ENCODE peak calls at places on chromosomes 2 and 18, in seven cellular contexts. J is heart left ventricle, G is A549, P is esophagus squamous epithelium, E is pancreas, Z is caudate nucleus, N is substantia nigra. U is an unnamed sample.

GRCh38 chr2:200455958-200456421 is 53.9 kb downstream of the KCTD18 start:
- DNase-seq in G (no peak), P (no peak), Z (no peak), E (no peak), J (no peak), N (no peak), U (no peak)

GRCh38 chr2:174334781-174335604 is at the start of gene SP9:
- DNase-seq in J (no peak), G (peak; percentile 91), N (no peak), P (no peak), Z (no peak), E (no peak), U (peak; percentile 97)

GRCh38 chr2:10057231-10058107 is 14.1 kb downstream of the KLF11 start:
- DNase-seq in G (no peak), E (no peak), J (peak; percentile 79), P (no peak), N (no peak), Z (no peak), U (peak; percentile 95)

GRCh38 chr2:130756041-130756720 is 841 bp downstream of the AMER3 start:
- DNase-seq in P (no peak), G (peak; percentile 23), E (peak; percentile 35), J (no peak), Z (no peak), N (no peak), U (peak; percentile 75)

GRCh38 chr18:1663879-1664705 is 759.4 kb downstream of the ADCYAP1 start:
- DNase-seq in G (peak; percentile 0), Z (no peak), P (no peak), E (peak; percentile 32), N (no peak), J (peak; percentile 37), U (peak; percentile 89)

GRCh38 chr2:134413430-134413829 is 159.6 kb downstream of the MGAT5 start:
- DNase-seq in P (no peak), N (no peak), G (no peak), Z (no peak), E (no peak), J (no peak), U (no peak)

GRCh38 chr2:144513388-144514100 is 6.4 kb downstream of the ZEB2 start:
- DNase-seq in G (no peak), P (no peak), J (no peak), E (no peak), Z (peak; percentile 52), N (peak; percentile 58), U (peak; percentile 68)

GRCh38 chr2:16066261-16067036 is 126.1 kb downstream of the MYCN start:
- DNase-seq in P (no peak), J (no peak), E (no peak), G (no peak), N (no peak), Z (no peak), U (no peak)

GRCh38 chr2:63023444-63023843 is 27.2 kb upstream of the OTX1 start:
- DNase-seq in E (no peak), J (no peak), N (no peak), G (peak; percentile 37), P (no peak), Z (no peak), U (peak; percentile 83)

GRCh38 chr2:233248999-233249398 is 2.5 kb upstream of the ATG16L1 start:
- DNase-seq in E (no peak), Z (no peak), N (no peak), G (no peak), J (no peak), P (no peak), U (no peak)
- H3K27ac ChIP-seq in E (no peak overlapping the region), Z (no peak overlapping the region), N (no peak overlapping the region), G (peak overlapping the region; percentile 45), J (no peak overlapping the region), P (no peak overlapping the region), U (no peak overlapping the region)

GRCh38 chr2:20144196-20144595 is 80.7 kb downstream of the SDC1 start:
- DNase-seq in E (no peak), G (no peak), J (no peak), N (no peak), Z (no peak), P (no peak), U (no peak)
- H3K27ac ChIP-seq in E (no peak overlapping the region), G (peak overlapping the region; percentile 36), J (no peak overlapping the region), N (no peak overlapping the region), Z (no peak overlapping the region), P (peak overlapping the region; percentile 88), U (no peak overlapping the region)

GRCh38 chr2:100906131-100906530 is 86.2 kb downstream of the NPAS2 start:
- DNase-seq in N (no peak), P (no peak), Z (no peak), E (no peak), J (no peak), G (no peak), U (no peak)

GRCh38 chr2:100905132-100905805 is 85.3 kb downstream of the NPAS2 start:
- DNase-seq in J (no peak), Z (no peak), G (no peak), P (no peak), N (no peak), E (no peak), U (no peak)

GRCh38 chr2:100903534-100904258 is 83.8 kb downstream of the NPAS2 start:
- DNase-seq in P (no peak), Z (no peak), N (no peak), E (no peak), G (peak; percentile 55), J (no peak), U (peak; percentile 28)

GRCh38 chr2:100900156-100900795 is 80.3 kb downstream of the NPAS2 start:
- DNase-seq in P (no peak), N (no peak), E (no peak), Z (no peak), J (no peak), G (no peak), U (no peak)

GRCh38 chr2:100902833-100903405 is 83.0 kb downstream of the NPAS2 start:
- DNase-seq in E (no peak), Z (no peak), G (peak; percentile 94), J (peak; percentile 45), N (no peak), P (no peak), U (no peak)
- H3K27ac ChIP-seq in E (no peak overlapping the region), Z (no peak overlapping the region), G (peak overlapping the region; percentile 97), J (no peak overlapping the region), N (no peak overlapping the region), P (peak overlapping the region; percentile 37), U (no peak overlapping the region)

DNA sequence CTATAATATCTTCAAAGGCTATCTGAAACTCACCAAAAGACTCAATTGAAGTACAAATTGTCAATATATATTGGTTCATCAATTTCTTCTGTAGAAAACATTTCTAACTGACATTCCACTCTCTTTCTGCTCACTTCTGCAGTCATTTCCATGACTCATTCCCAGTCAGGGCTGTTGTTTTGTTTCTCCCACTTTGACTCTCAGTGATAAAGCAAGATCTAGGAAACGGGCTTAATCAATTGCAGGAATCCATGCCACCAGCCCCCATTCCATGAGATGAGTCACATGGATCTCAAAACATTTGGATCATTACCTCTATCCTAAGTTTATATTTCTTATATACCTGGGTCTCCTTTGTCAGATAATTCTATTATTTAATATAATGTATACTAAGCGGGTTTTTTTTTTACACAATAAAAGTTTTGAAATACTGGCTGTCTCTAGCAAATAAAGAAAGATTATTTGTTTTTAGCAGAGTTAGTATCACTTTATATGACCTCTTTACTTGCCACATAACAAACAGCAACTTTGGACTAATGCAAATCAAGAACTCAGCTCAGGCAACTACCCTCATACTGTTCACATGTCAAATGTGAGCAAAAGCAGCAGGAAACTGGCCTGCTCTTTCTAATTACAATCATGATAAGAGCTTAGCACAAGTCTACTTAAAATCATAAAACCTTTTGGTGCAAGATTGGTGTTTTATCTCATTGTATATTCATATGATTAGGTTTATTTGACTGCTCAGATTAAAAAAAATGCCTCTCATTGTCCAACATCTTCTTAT is 251.1 kb upstream of the PIK3C3 start:
- DNase-seq in Z (no peak), P (no peak), N (no peak), G (no peak), J (no peak), E (no peak), U (peak; percentile 17)
- H3K27ac ChIP-seq in Z (no peak overlapping the region), P (no peak overlapping the region), N (no peak overlapping the region), G (no peak overlapping the region), J (no peak overlapping the region), E (no peak overlapping the region), U (no peak overlapping the region)

DNA sequence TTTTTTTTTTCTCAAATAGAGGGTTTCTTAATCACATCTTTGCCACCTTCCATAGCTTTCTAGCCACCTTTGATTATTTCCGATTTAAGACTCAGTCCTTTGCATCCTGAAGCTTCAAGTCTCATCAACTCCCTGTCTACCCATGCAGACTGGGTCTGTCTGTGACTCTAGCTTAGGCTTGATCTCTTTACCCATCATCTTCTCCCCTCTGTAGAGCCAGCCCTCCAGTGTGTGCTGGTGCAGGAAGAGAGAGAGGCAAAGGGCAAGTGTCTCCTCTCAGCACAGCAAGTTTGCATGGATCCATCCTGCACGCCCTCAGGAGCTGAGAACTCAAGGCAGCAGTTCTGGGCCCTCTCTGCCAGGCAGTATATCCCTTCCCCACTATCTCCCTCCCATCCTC is 70.4 kb downstream of the HNRNPLL start:
- DNase-seq in G (no peak), Z (no peak), N (no peak), P (no peak), E (no peak), J (no peak), U (no peak)
- H3K27ac ChIP-seq in G (no peak overlapping the region), Z (no peak overlapping the region), N (no peak overlapping the region), P (no peak overlapping the region), E (no peak overlapping the region), J (no peak overlapping the region), U (no peak overlapping the region)

GRCh38 chr2:226760412-226761194 is 39.0 kb downstream of the IRS1 start:
- DNase-seq in G (peak; percentile 3), E (no peak), N (no peak), J (no peak), P (no peak), Z (no peak), U (no peak)
- H3K27ac ChIP-seq in G (peak overlapping the region; percentile 40), E (no peak overlapping the region), N (no peak overlapping the region), J (peak overlapping the region; percentile 38), P (peak overlapping the region; percentile 57), Z (no peak overlapping the region), U (no peak overlapping the region)

DNA sequence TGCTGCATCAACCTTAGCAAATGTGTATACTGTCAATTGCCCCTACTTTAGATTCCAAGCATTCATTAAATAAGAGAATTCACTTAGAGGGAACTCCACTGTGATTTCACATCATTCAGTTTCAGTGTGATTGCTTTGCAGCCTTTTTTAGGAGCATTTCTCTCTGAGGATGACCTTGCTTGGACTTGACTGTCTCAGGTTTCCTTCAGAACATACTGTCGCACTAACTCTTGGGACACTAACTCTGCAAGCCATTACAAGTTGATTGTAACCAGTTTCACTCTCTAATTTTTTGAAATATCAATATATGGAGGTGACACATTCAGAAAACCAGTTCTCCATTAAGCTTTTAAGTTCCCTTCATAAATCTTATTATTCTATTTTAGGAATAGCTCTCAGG is 6.6 kb upstream of the ZCCHC2 start:
- DNase-seq in P (no peak), N (no peak), E (no peak), J (no peak), Z (no peak), G (no peak), U (no peak)
- H3K27ac ChIP-seq in P (no peak overlapping the region), N (no peak overlapping the region), E (peak overlapping the region; percentile 29), J (no peak overlapping the region), Z (no peak overlapping the region), G (no peak overlapping the region), U (no peak overlapping the region)